ENCODE peak calls at places on chromosomes 13 and 19, in five cellular contexts. Z, Q, I, F and E are unnamed samples.

GRCh38 chr13:41706189-41706588 is 248.8 kb downstream of the RGCC start:
- DNase-seq in Z (no peak), Q (no peak), I (no peak), F (no peak), E (no peak)

GRCh38 chr19:15379996-15380647 is 535 bp upstream of the AKAP8 start:
- DNase-seq in Z (no peak), Q (peak), I (no peak), F (peak), E (no peak)

GRCh38 chr13:42388326-42388725 is 116.4 kb downstream of the AKAP11 start:
- DNase-seq in Z (no peak), Q (no peak), I (no peak), F (no peak), E (no peak)

GRCh38 chr13:100069278-100069677 is 19.6 kb upstream of the PCCA start:
- DNase-seq in Z (no peak), Q (no peak), I (no peak), F (no peak), E (no peak)

GRCh38 chr13:62781866-62782265 is 1366.2 kb upstream of the PCDH20 start:
- DNase-seq in Z (no peak), Q (no peak), I (no peak), F (no peak), E (no peak)

GRCh38 chr13:32165791-32166190 is 134.2 kb downstream of the FRY start:
- DNase-seq in Z (no peak), Q (no peak), I (peak), F (no peak), E (no peak)

GRCh38 chr13:25733061-25733491 is 318.7 kb downstream of the SHISA2 start:
- DNase-seq in Z (no peak), Q (no peak), I (no peak), F (no peak), E (no peak)

GRCh38 chr13:44921931-44922758 is 67.1 kb downstream of the NUFIP1 start:
- DNase-seq in Z (no peak), Q (no peak), I (peak), F (no peak), E (no peak)

GRCh38 chr13:23020246-23020843 is 160.4 kb upstream of the SGCG start:
- DNase-seq in Z (no peak), Q (peak), I (no peak), F (peak), E (peak)

GRCh38 chr13:105960326-105960725 is 575.1 kb downstream of the EFNB2 start:
- DNase-seq in Z (no peak), Q (no peak), I (no peak), F (peak), E (no peak)

GRCh38 chr19:290539-291521 is at the start of gene PLPP2:
- DNase-seq in Z (no peak), Q (no peak), I (peak), F (no peak), E (no peak)

GRCh38 chr13:49023441-49023840 is 47.7 kb downstream of the FNDC3A start:
- DNase-seq in Z (no peak), Q (no peak), I (no peak), F (no peak), E (no peak)

GRCh38 chr19:13241321-13242104 is 91.3 kb downstream of the IER2 start:
- DNase-seq in Z (no peak), Q (no peak), I (no peak), F (no peak), E (no peak)

GRCh38 chr13:112711528-112712265 is 21.9 kb downstream of the ATP11A start:
- DNase-seq in Z (no peak), Q (no peak), I (peak), F (peak), E (peak)

GRCh38 chr19:38172001-38172400 is 52.0 kb downstream of the DPF1 start:
- DNase-seq in Z (no peak), Q (no peak), I (no peak), F (no peak), E (no peak)

GRCh38 chr19:38211206-38211605 is 12.8 kb downstream of the DPF1 start:
- DNase-seq in Z (no peak), Q (no peak), I (no peak), F (no peak), E (no peak)

GRCh38 chr19:558770-559439 is 13.5 kb upstream of the BSG start:
- DNase-seq in Z (no peak), Q (no peak), I (no peak), F (no peak), E (no peak)

GRCh38 chr13:91072511-91072910 is 275.0 kb upstream of the MIR17HG start:
- DNase-seq in Z (no peak), Q (no peak), I (no peak), F (no peak), E (no peak)

GRCh38 chr13:33862006-33862405 is 44.1 kb downstream of the RFC3 start:
- DNase-seq in Z (no peak), Q (peak), I (no peak), F (peak), E (no peak)

GRCh38 chr19:31506102-31506501 is 156.9 kb upstream of the TSHZ3 start:
- DNase-seq in Z (no peak), Q (no peak), I (no peak), F (no peak), E (peak)

GRCh38 chr19:15129856-15130580 is 22.8 kb downstream of the SYDE1 start:
- DNase-seq in Z (no peak), Q (no peak), I (no peak), F (no peak), E (no peak)

GRCh38 chr19:40465025-40465780 is at the start of gene BLVRB:
- DNase-seq in Z (no peak), Q (no peak), I (no peak), F (no peak), E (peak)

GRCh38 chr19:53068834-53069233 is 24.3 kb downstream of the ERVV-2 start:
- DNase-seq in Z (no peak), Q (no peak), I (no peak), F (no peak), E (no peak)

GRCh38 chr13:113625965-113626661 is 31.9 kb downstream of the ATP4B start:
- DNase-seq in Z (no peak), Q (no peak), I (no peak), F (no peak), E (no peak)

GRCh38 chr19:870963-871401 is 11.5 kb downstream of the CFD start:
- DNase-seq in Z (no peak), Q (peak), I (no peak), F (peak), E (no peak)

GRCh38 chr19:8084152-8084551 is 31.6 kb downstream of the CCL25 start:
- DNase-seq in Z (no peak), Q (no peak), I (no peak), F (no peak), E (no peak)

GRCh38 chr19:35990771-35991730 is 3.9 kb upstream of the SDHAF1 start:
- DNase-seq in Z (no peak), Q (no peak), I (no peak), F (no peak), E (no peak)

GRCh38 chr19:13990085-13990484 is 16.0 kb downstream of the RFX1 start:
- DNase-seq in Z (no peak), Q (no peak), I (no peak), F (no peak), E (no peak)

GRCh38 chr19:8615022-8615421 is 4.5 kb upstream of the ADAMTS10 start:
- DNase-seq in Z (no peak), Q (no peak), I (no peak), F (no peak), E (no peak)

GRCh38 chr19:13770013-13770635 is 4.1 kb upstream of the C19orf53 start:
- DNase-seq in Z (no peak), Q (no peak), I (no peak), F (no peak), E (no peak)

GRCh38 chr19:47421844-47422395 is 2.6 kb upstream of the MEIS3 start:
- DNase-seq in Z (no peak), Q (peak), I (no peak), F (no peak), E (no peak)

GRCh38 chr13:25217023-25217909 is 45.2 kb upstream of the AMER2 start:
- DNase-seq in Z (no peak), Q (no peak), I (no peak), F (no peak), E (peak)

GRCh38 chr13:79986890-79987289 is 354.0 kb downstream of the SPRY2 start:
- DNase-seq in Z (no peak), Q (no peak), I (no peak), F (no peak), E (no peak)

GRCh38 chr19:15248648-15249559 is 16.7 kb upstream of the EPHX3 start:
- DNase-seq in Z (no peak), Q (no peak), I (peak), F (no peak), E (peak)

GRCh38 chr13:41177616-41178015 is 16.8 kb downstream of the KBTBD7 start:
- DNase-seq in Z (no peak), Q (no peak), I (no peak), F (no peak), E (no peak)

GRCh38 chr13:43159007-43159406 is 135.6 kb downstream of the DNAJC15 start:
- DNase-seq in Z (no peak), Q (no peak), I (no peak), F (no peak), E (no peak)